ENCODE peak calls at places on chromosomes 1 and 21, in nine cellular contexts. One of them, this sample, is unnamed.
A peak's percentile ranks its signal among the peaks of the same experiment; 100 is the strongest.

GRCh38 chr21:42527489-42528158 is 14.0 kb downstream of the SLC37A1 start:
- DNase-seq in cardiac muscle cell: no peak
- DNase-seq in tibial nerve: no peak
- DNase-seq in breast epithelium: no peak
- DNase-seq in lower leg skin: no peak
- DNase-seq in transverse colon: no peak
- DNase-seq in PC-9: no peak
- DNase-seq in spleen: no peak
- DNase-seq in K562: no peak
- DNase-seq in this sample: peak; percentile 36

GRCh38 chr21:45146801-45147200 is 72.4 kb downstream of the ADARB1 start:
- DNase-seq in cardiac muscle cell: no peak
- DNase-seq in tibial nerve: no peak
- DNase-seq in breast epithelium: no peak
- DNase-seq in lower leg skin: no peak
- DNase-seq in transverse colon: no peak
- DNase-seq in PC-9: no peak
- DNase-seq in spleen: no peak
- DNase-seq in K562: no peak
- DNase-seq in this sample: no peak

GRCh38 chr1:3352952-3353331 is 101.5 kb upstream of the ARHGEF16 start:
- DNase-seq in cardiac muscle cell: no peak
- DNase-seq in tibial nerve: no peak
- DNase-seq in breast epithelium: no peak
- DNase-seq in lower leg skin: no peak
- DNase-seq in transverse colon: peak; percentile 64
- DNase-seq in PC-9: no peak
- DNase-seq in spleen: peak; percentile 81
- DNase-seq in K562: no peak
- DNase-seq in this sample: no peak

GRCh38 chr1:226428348-226429050 is 20.6 kb upstream of the PARP1 start:
- DNase-seq in cardiac muscle cell: no peak
- DNase-seq in tibial nerve: no peak
- DNase-seq in breast epithelium: no peak
- DNase-seq in lower leg skin: no peak
- DNase-seq in transverse colon: no peak
- DNase-seq in PC-9: no peak
- DNase-seq in spleen: no peak
- DNase-seq in K562: no peak
- DNase-seq in this sample: no peak

GRCh38 chr1:70790232-70790923 is 257.2 kb downstream of the PTGER3 start:
- DNase-seq in cardiac muscle cell: no peak
- DNase-seq in tibial nerve: no peak
- DNase-seq in breast epithelium: no peak
- DNase-seq in lower leg skin: no peak
- DNase-seq in transverse colon: no peak
- DNase-seq in PC-9: no peak
- DNase-seq in spleen: no peak
- DNase-seq in K562: no peak
- DNase-seq in this sample: no peak

GRCh38 chr1:179872558-179872957 is 5.0 kb downstream of the TOR1AIP2 start:
- DNase-seq in cardiac muscle cell: no peak
- DNase-seq in tibial nerve: no peak
- DNase-seq in breast epithelium: no peak
- DNase-seq in lower leg skin: no peak
- DNase-seq in transverse colon: no peak
- DNase-seq in PC-9: no peak
- DNase-seq in spleen: no peak
- DNase-seq in K562: no peak
- DNase-seq in this sample: no peak

GRCh38 chr1:212656730-212657129 is 42.9 kb downstream of the BATF3 start:
- DNase-seq in cardiac muscle cell: no peak
- DNase-seq in tibial nerve: no peak
- DNase-seq in breast epithelium: no peak
- DNase-seq in lower leg skin: no peak
- DNase-seq in transverse colon: no peak
- DNase-seq in PC-9: no peak
- DNase-seq in spleen: no peak
- DNase-seq in K562: no peak
- DNase-seq in this sample: no peak

GRCh38 chr1:214584805-214585766 is 17.9 kb upstream of the CENPF start:
- DNase-seq in cardiac muscle cell: peak; percentile 27
- DNase-seq in tibial nerve: no peak
- DNase-seq in breast epithelium: no peak
- DNase-seq in lower leg skin: no peak
- DNase-seq in transverse colon: no peak
- DNase-seq in PC-9: no peak
- DNase-seq in spleen: no peak
- DNase-seq in K562: peak; percentile 23
- DNase-seq in this sample: no peak

GRCh38 chr1:169113613-169114119 is 7.2 kb downstream of the ATP1B1 start:
- DNase-seq in cardiac muscle cell: no peak
- DNase-seq in tibial nerve: no peak
- DNase-seq in breast epithelium: no peak
- DNase-seq in lower leg skin: no peak
- DNase-seq in transverse colon: no peak
- DNase-seq in PC-9: peak; percentile 71
- DNase-seq in spleen: no peak
- DNase-seq in K562: no peak
- DNase-seq in this sample: no peak

GRCh38 chr1:8214501-8215173 is 103.3 kb upstream of the SLC45A1 start:
- DNase-seq in cardiac muscle cell: no peak
- DNase-seq in tibial nerve: no peak
- DNase-seq in breast epithelium: no peak
- DNase-seq in lower leg skin: no peak
- DNase-seq in transverse colon: no peak
- DNase-seq in PC-9: no peak
- DNase-seq in spleen: no peak
- DNase-seq in K562: no peak
- DNase-seq in this sample: no peak

DNA sequence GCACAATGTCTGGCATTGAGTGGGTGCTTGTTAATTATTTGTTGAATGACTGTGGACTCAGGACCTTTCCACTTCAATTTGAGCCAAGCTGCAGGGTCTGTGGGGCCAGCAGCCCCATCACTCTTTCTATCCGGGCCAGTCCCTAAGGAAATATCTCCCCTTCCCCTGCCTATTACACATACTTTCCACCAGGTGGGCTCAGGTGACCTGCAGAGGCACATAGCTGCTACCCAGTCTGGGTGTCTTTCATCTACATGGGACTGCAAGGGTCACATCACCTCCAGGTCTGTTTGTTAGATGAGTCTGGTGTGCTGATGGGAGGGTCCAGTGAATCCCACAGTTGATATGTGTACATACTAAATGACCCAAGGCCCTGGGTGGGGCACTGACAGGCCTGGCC is 59.6 kb upstream of the KDM4A start:
- DNase-seq in cardiac muscle cell: no peak
- DNase-seq in tibial nerve: no peak
- DNase-seq in breast epithelium: no peak
- DNase-seq in lower leg skin: no peak
- DNase-seq in transverse colon: no peak
- DNase-seq in PC-9: no peak
- DNase-seq in spleen: no peak
- DNase-seq in K562: no peak
- DNase-seq in this sample: no peak
- TF ChIP-seq CTCF in cardiac muscle cell: peak; percentile 3
- TF ChIP-seq CTCF in tibial nerve: no peak
- TF ChIP-seq CTCF in breast epithelium: peak; percentile 9
- TF ChIP-seq CTCF in lower leg skin: no peak
- TF ChIP-seq CTCF in transverse colon: no peak
- TF ChIP-seq CTCF in PC-9: peak; percentile 43
- TF ChIP-seq CTCF in spleen: no peak
- TF ChIP-seq CTCF in K562: peak; percentile 36
- TF ChIP-seq CTCF in this sample: no peak

DNA sequence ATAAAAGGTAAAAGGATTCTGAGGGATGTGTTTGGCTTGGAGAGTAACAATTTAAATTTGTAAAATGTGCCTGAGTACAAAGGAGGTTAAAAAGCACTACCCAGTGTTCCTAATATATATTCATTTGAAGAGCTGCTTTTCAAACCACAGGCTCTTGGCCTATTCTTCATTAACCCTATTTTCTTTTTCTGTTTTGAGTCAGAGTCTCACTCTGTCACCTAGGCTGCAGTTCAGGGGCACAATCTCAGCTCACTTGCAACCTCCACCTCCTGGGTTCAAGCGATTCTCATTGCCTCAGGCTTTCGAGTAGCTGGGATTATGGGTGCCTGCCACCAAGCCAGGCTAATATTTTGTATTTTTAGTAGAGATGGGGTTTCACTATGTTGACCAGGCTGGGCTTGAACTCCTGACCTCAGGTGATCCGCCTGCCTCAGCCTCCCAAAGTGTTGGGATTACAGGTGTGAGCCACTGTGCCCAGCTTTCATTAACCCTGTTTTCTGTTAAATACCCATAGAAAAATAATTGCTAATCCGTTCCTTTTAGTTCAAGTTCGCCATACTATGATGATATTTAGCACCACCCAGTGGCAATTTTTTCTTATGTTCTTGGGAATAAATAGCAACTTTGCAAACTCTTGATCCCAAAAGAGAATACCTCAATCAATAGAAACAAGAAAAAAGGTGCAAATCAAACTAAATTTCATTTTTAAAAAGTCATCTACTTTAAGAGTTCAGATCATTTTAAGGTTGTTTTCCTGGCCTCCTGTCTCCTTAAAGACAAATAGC is 30.5 kb downstream of the ZBTB8OS start:
- DNase-seq in cardiac muscle cell: peak; percentile 5
- DNase-seq in tibial nerve: peak; percentile 23
- DNase-seq in breast epithelium: no peak
- DNase-seq in lower leg skin: no peak
- DNase-seq in transverse colon: no peak
- DNase-seq in PC-9: no peak
- DNase-seq in spleen: no peak
- DNase-seq in K562: no peak
- DNase-seq in this sample: no peak
- TF ChIP-seq CTCF in cardiac muscle cell: peak; percentile 22
- TF ChIP-seq CTCF in tibial nerve: no peak
- TF ChIP-seq CTCF in breast epithelium: no peak
- TF ChIP-seq CTCF in lower leg skin: no peak
- TF ChIP-seq CTCF in transverse colon: no peak
- TF ChIP-seq CTCF in PC-9: peak; percentile 23
- TF ChIP-seq CTCF in spleen: no peak
- TF ChIP-seq CTCF in K562: peak; percentile 43
- TF ChIP-seq CTCF in this sample: no peak

DNA sequence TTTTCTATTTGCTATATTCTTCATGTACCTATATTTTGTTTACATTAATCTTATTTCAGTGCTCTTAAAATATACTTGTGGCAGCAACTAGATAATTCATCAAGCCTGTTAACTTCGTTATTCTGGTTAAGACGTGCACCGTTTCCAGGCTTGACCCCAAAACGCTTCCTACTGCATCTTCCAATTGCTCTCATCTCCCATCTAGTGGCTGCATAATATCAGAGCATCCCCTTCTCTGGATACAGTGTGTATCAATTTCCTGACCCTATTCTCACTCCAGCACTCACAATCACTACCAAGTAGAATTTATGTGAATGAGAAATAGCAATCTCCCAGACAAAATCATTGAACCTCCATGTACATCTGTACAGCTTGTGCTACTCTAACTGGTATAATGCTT is 1280.3 kb upstream of the B3GALT2 start:
- DNase-seq in cardiac muscle cell: peak; percentile 24
- DNase-seq in tibial nerve: no peak
- DNase-seq in breast epithelium: no peak
- DNase-seq in lower leg skin: no peak
- DNase-seq in transverse colon: no peak
- DNase-seq in PC-9: no peak
- DNase-seq in spleen: no peak
- DNase-seq in K562: no peak
- DNase-seq in this sample: no peak
- TF ChIP-seq CTCF in cardiac muscle cell: peak; percentile 7
- TF ChIP-seq CTCF in tibial nerve: no peak
- TF ChIP-seq CTCF in breast epithelium: no peak
- TF ChIP-seq CTCF in lower leg skin: no peak
- TF ChIP-seq CTCF in transverse colon: no peak
- TF ChIP-seq CTCF in PC-9: no peak
- TF ChIP-seq CTCF in spleen: no peak
- TF ChIP-seq CTCF in K562: no peak
- TF ChIP-seq CTCF in this sample: no peak

GRCh38 chr1:234618726-234619049 is 8.7 kb upstream of the IRF2BP2 start:
- DNase-seq in cardiac muscle cell: no peak
- DNase-seq in tibial nerve: no peak
- DNase-seq in breast epithelium: no peak
- DNase-seq in lower leg skin: no peak
- DNase-seq in transverse colon: no peak
- DNase-seq in PC-9: no peak
- DNase-seq in spleen: no peak
- DNase-seq in K562: no peak
- DNase-seq in this sample: no peak

GRCh38 chr1:234616644-234617043 is 6.7 kb upstream of the IRF2BP2 start:
- DNase-seq in cardiac muscle cell: no peak
- DNase-seq in tibial nerve: no peak
- DNase-seq in breast epithelium: no peak
- DNase-seq in lower leg skin: no peak
- DNase-seq in transverse colon: no peak
- DNase-seq in PC-9: no peak
- DNase-seq in spleen: no peak
- DNase-seq in K562: no peak
- DNase-seq in this sample: no peak

GRCh38 chr1:234617986-234618725 is 8.2 kb upstream of the IRF2BP2 start:
- DNase-seq in cardiac muscle cell: no peak
- DNase-seq in tibial nerve: no peak
- DNase-seq in breast epithelium: no peak
- DNase-seq in lower leg skin: no peak
- DNase-seq in transverse colon: no peak
- DNase-seq in PC-9: no peak
- DNase-seq in spleen: no peak
- DNase-seq in K562: no peak
- DNase-seq in this sample: no peak

GRCh38 chr1:234619071-234619480 is 9.1 kb upstream of the IRF2BP2 start:
- DNase-seq in cardiac muscle cell: no peak
- DNase-seq in tibial nerve: no peak
- DNase-seq in breast epithelium: no peak
- DNase-seq in lower leg skin: no peak
- DNase-seq in transverse colon: no peak
- DNase-seq in PC-9: no peak
- DNase-seq in spleen: no peak
- DNase-seq in K562: no peak
- DNase-seq in this sample: no peak

DNA sequence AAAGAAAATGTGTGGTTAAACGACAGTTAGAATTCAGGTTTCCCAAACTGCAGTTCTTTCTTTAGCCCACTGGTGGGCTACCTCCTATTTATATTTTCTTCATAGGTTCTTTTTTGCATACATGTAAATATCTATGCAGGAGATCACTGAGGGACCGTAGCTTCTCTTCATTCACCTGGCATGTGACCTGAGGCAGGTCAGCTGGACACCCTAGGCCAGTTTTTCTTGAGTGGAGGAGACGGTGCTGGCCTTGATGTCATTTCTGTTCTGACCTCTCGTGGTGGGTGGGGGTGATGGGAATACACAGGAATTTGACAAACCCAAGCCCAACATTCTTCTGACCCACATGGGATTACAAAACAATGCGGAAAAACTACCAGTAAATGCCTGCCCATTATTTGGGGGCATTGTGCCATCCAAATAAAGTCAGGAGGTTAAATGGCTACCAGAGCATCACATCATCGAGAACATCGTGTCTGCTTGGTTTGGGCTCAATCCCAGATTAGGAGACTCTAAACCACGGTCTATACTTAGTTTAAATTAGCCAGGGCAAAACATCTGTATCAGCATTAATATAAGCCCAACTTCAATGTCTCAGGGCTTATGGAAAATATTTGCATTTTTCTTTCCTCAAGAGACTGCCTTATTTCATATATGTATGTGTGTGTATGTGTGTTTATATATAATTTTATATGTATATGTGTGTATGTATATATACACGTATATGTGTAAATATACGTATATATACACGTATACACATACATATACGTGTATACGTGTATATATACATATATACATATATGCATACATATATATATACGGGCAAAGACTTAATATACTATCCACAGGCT is 7.4 kb upstream of the IRF2BP2 start:
- DNase-seq in cardiac muscle cell: no peak
- DNase-seq in tibial nerve: no peak
- DNase-seq in breast epithelium: no peak
- DNase-seq in lower leg skin: no peak
- DNase-seq in transverse colon: no peak
- DNase-seq in PC-9: no peak
- DNase-seq in spleen: no peak
- DNase-seq in K562: no peak
- DNase-seq in this sample: no peak
- TF ChIP-seq CTCF in cardiac muscle cell: peak; percentile 43
- TF ChIP-seq CTCF in tibial nerve: no peak
- TF ChIP-seq CTCF in breast epithelium: peak; percentile 33
- TF ChIP-seq CTCF in lower leg skin: no peak
- TF ChIP-seq CTCF in transverse colon: no peak
- TF ChIP-seq CTCF in PC-9: no peak
- TF ChIP-seq CTCF in spleen: no peak
- TF ChIP-seq CTCF in K562: peak; percentile 48
- TF ChIP-seq CTCF in this sample: no peak

This sample was measured in CD4-positive, alpha-beta T cell.